ENCODE peak calls at places on chromosomes 3 and 15, in seven cellular contexts. One of them, this sample, is unnamed.

GRCh38 chr3:141735789-141736465 is 2.2 kb upstream of the RNF7 start:
- DNase-seq in CD4-positive, alpha-beta T cell: no peak
- DNase-seq in fibroblast of the aortic adventitia: no peak
- DNase-seq in lower leg skin: no peak
- DNase-seq in Panc1: no peak
- DNase-seq in Peyer's patch: no peak
- DNase-seq in omental fat pad: no peak
- DNase-seq in this sample: no peak

GRCh38 chr15:57220220-57220619 is 156.1 kb upstream of the CGNL1 start:
- DNase-seq in lower leg skin: no peak
- DNase-seq in Peyer's patch: no peak
- DNase-seq in fibroblast of the aortic adventitia: peak
- DNase-seq in omental fat pad: no peak
- DNase-seq in Panc1: no peak
- DNase-seq in CD4-positive, alpha-beta T cell: no peak
- DNase-seq in this sample: no peak

GRCh38 chr15:68379759-68380290 is 52.1 kb downstream of the ITGA11 start:
- DNase-seq in fibroblast of the aortic adventitia: peak
- DNase-seq in lower leg skin: peak
- DNase-seq in Peyer's patch: no peak
- DNase-seq in omental fat pad: no peak
- DNase-seq in CD4-positive, alpha-beta T cell: no peak
- DNase-seq in Panc1: no peak
- DNase-seq in this sample: no peak

GRCh38 chr3:185900228-185900627 is 37.6 kb downstream of the TRA2B start:
- DNase-seq in Peyer's patch: peak
- DNase-seq in lower leg skin: no peak
- DNase-seq in CD4-positive, alpha-beta T cell: no peak
- DNase-seq in fibroblast of the aortic adventitia: peak
- DNase-seq in Panc1: peak
- DNase-seq in omental fat pad: peak
- DNase-seq in this sample: no peak

GRCh38 chr3:101950510-101950909 is 101.2 kb downstream of the NFKBIZ start:
- DNase-seq in CD4-positive, alpha-beta T cell: no peak
- DNase-seq in omental fat pad: no peak
- DNase-seq in Peyer's patch: no peak
- DNase-seq in fibroblast of the aortic adventitia: peak
- DNase-seq in lower leg skin: no peak
- DNase-seq in Panc1: no peak
- DNase-seq in this sample: no peak

GRCh38 chr3:122628567-122628966 is 51.1 kb downstream of the PARP15 start:
- DNase-seq in Panc1: no peak
- DNase-seq in fibroblast of the aortic adventitia: no peak
- DNase-seq in CD4-positive, alpha-beta T cell: no peak
- DNase-seq in omental fat pad: no peak
- DNase-seq in lower leg skin: no peak
- DNase-seq in Peyer's patch: no peak
- DNase-seq in this sample: no peak

GRCh38 chr3:10520118-10520517 is 14.7 kb upstream of the ATP2B2 start:
- DNase-seq in Peyer's patch: no peak
- DNase-seq in fibroblast of the aortic adventitia: no peak
- DNase-seq in omental fat pad: no peak
- DNase-seq in CD4-positive, alpha-beta T cell: no peak
- DNase-seq in lower leg skin: no peak
- DNase-seq in Panc1: no peak
- DNase-seq in this sample: no peak

GRCh38 chr3:188956839-188957489 is 214.8 kb upstream of the TPRG1 start:
- DNase-seq in Panc1: peak
- DNase-seq in omental fat pad: no peak
- DNase-seq in Peyer's patch: no peak
- DNase-seq in fibroblast of the aortic adventitia: peak
- DNase-seq in lower leg skin: no peak
- DNase-seq in CD4-positive, alpha-beta T cell: no peak
- DNase-seq in this sample: no peak

GRCh38 chr3:32848215-32848614 is 30.4 kb downstream of the TRIM71 start:
- DNase-seq in omental fat pad: no peak
- DNase-seq in lower leg skin: no peak
- DNase-seq in Panc1: no peak
- DNase-seq in fibroblast of the aortic adventitia: no peak
- DNase-seq in Peyer's patch: no peak
- DNase-seq in CD4-positive, alpha-beta T cell: no peak
- DNase-seq in this sample: no peak

GRCh38 chr3:129344540-129345220 is 66.0 kb downstream of the HMCES start:
- DNase-seq in CD4-positive, alpha-beta T cell: no peak
- DNase-seq in omental fat pad: no peak
- DNase-seq in fibroblast of the aortic adventitia: no peak
- DNase-seq in Panc1: no peak
- DNase-seq in lower leg skin: no peak
- DNase-seq in Peyer's patch: no peak
- DNase-seq in this sample: no peak

GRCh38 chr15:26971303-26972018 is 480 bp downstream of the GABRG3 start:
- DNase-seq in Panc1: no peak
- DNase-seq in omental fat pad: no peak
- DNase-seq in fibroblast of the aortic adventitia: no peak
- DNase-seq in lower leg skin: no peak
- DNase-seq in CD4-positive, alpha-beta T cell: no peak
- DNase-seq in Peyer's patch: no peak
- DNase-seq in this sample: no peak

GRCh38 chr15:48628832-48629231 is 16.7 kb downstream of the FBN1 start:
- DNase-seq in CD4-positive, alpha-beta T cell: no peak
- DNase-seq in omental fat pad: no peak
- DNase-seq in lower leg skin: no peak
- DNase-seq in Panc1: no peak
- DNase-seq in Peyer's patch: no peak
- DNase-seq in fibroblast of the aortic adventitia: peak
- DNase-seq in this sample: no peak

GRCh38 chr3:13714251-13714916 is 165.5 kb downstream of the FBLN2 start:
- DNase-seq in Peyer's patch: peak
- DNase-seq in Panc1: no peak
- DNase-seq in CD4-positive, alpha-beta T cell: no peak
- DNase-seq in lower leg skin: peak
- DNase-seq in fibroblast of the aortic adventitia: no peak
- DNase-seq in omental fat pad: no peak
- DNase-seq in this sample: peak

GRCh38 chr3:179897241-179897640 is 139.5 kb downstream of the PEX5L start:
- DNase-seq in fibroblast of the aortic adventitia: no peak
- DNase-seq in CD4-positive, alpha-beta T cell: no peak
- DNase-seq in Peyer's patch: no peak
- DNase-seq in lower leg skin: no peak
- DNase-seq in omental fat pad: no peak
- DNase-seq in Panc1: no peak
- DNase-seq in this sample: no peak

GRCh38 chr3:125480656-125481374 is 39.2 kb downstream of the SNX4 start:
- DNase-seq in Peyer's patch: no peak
- DNase-seq in omental fat pad: no peak
- DNase-seq in Panc1: no peak
- DNase-seq in lower leg skin: no peak
- DNase-seq in CD4-positive, alpha-beta T cell: no peak
- DNase-seq in fibroblast of the aortic adventitia: peak
- DNase-seq in this sample: no peak

GRCh38 chr3:71702131-71703024 is 22.8 kb downstream of the EIF4E3 start:
- DNase-seq in fibroblast of the aortic adventitia: no peak
- DNase-seq in omental fat pad: no peak
- DNase-seq in Panc1: no peak
- DNase-seq in lower leg skin: no peak
- DNase-seq in Peyer's patch: no peak
- DNase-seq in CD4-positive, alpha-beta T cell: no peak
- DNase-seq in this sample: no peak

GRCh38 chr3:182861345-182861744 is 68.0 kb downstream of the ATP11B start:
- DNase-seq in CD4-positive, alpha-beta T cell: no peak
- DNase-seq in Panc1: no peak
- DNase-seq in lower leg skin: no peak
- DNase-seq in fibroblast of the aortic adventitia: peak
- DNase-seq in omental fat pad: no peak
- DNase-seq in Peyer's patch: no peak
- DNase-seq in this sample: no peak

GRCh38 chr3:4515896-4516295 is 22.7 kb downstream of the ITPR1 start:
- DNase-seq in Panc1: no peak
- DNase-seq in fibroblast of the aortic adventitia: no peak
- DNase-seq in omental fat pad: no peak
- DNase-seq in lower leg skin: no peak
- DNase-seq in Peyer's patch: no peak
- DNase-seq in CD4-positive, alpha-beta T cell: no peak
- DNase-seq in this sample: no peak

GRCh38 chr15:42973114-42973513 is 52.5 kb upstream of the TTBK2 start:
- DNase-seq in omental fat pad: no peak
- DNase-seq in lower leg skin: no peak
- DNase-seq in Panc1: no peak
- DNase-seq in Peyer's patch: no peak
- DNase-seq in CD4-positive, alpha-beta T cell: no peak
- DNase-seq in fibroblast of the aortic adventitia: no peak
- DNase-seq in this sample: no peak

GRCh38 chr3:56323986-56324420 is 144.3 kb downstream of the ERC2 start:
- DNase-seq in Peyer's patch: no peak
- DNase-seq in fibroblast of the aortic adventitia: peak
- DNase-seq in CD4-positive, alpha-beta T cell: no peak
- DNase-seq in Panc1: no peak
- DNase-seq in omental fat pad: no peak
- DNase-seq in lower leg skin: no peak
- DNase-seq in this sample: no peak

GRCh38 chr3:58521917-58522680 is 14.9 kb downstream of the ACOX2 start:
- DNase-seq in Panc1: no peak
- DNase-seq in lower leg skin: peak
- DNase-seq in omental fat pad: no peak
- DNase-seq in Peyer's patch: no peak
- DNase-seq in CD4-positive, alpha-beta T cell: no peak
- DNase-seq in fibroblast of the aortic adventitia: no peak
- DNase-seq in this sample: no peak

GRCh38 chr15:73872370-73872769 is 994 bp upstream of the TBC1D21 start:
- DNase-seq in Peyer's patch: no peak
- DNase-seq in lower leg skin: peak
- DNase-seq in CD4-positive, alpha-beta T cell: no peak
- DNase-seq in omental fat pad: no peak
- DNase-seq in fibroblast of the aortic adventitia: peak
- DNase-seq in Panc1: no peak
- DNase-seq in this sample: no peak

DNA sequence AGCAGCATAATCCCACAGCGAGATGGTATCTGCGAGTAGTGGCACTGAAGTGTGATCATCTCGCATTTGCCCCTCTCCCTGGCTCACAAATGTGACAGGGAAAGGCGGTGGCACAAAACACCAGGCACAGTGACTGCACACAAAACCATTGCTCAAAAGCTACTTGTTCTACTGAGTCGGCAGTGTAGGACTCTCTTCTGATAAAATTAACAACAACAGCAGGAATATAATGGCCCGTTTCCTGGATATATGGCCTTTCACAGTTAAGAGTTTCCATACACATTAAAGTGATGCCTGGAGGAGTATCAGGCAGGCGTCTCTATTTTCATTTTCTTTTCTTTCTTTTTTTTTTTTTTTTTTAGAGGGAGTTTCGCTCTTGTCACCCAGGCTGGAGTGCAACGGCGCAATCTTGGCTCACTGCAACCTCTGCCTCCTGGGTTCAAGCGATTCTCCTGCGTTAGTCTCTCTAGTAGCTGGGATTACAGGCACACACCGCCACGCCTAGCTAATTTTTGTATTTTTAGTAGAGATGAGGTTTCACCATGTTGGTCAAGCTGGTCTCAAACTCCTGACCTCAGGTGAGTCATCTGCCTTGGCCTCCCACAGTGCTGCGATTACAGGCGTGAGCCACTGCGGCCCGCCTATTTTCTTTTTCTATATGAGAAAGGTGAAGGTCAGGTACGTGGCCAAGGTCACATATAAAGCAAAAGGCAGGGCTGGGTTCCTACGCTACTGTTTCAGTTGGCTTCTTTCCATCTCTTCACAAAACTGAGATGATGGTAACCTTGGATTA is 68.8 kb downstream of the MYO1E start:
- DNase-seq in CD4-positive, alpha-beta T cell: no peak
- DNase-seq in Panc1: no peak
- DNase-seq in Peyer's patch: no peak
- DNase-seq in lower leg skin: peak
- DNase-seq in omental fat pad: no peak
- DNase-seq in fibroblast of the aortic adventitia: no peak
- DNase-seq in this sample: no peak
- TF ChIP-seq CTCF in CD4-positive, alpha-beta T cell: no peak
- TF ChIP-seq CTCF in Panc1: no peak
- TF ChIP-seq CTCF in Peyer's patch: no peak
- TF ChIP-seq CTCF in lower leg skin: no peak
- TF ChIP-seq CTCF in omental fat pad: no peak
- TF ChIP-seq CTCF in fibroblast of the aortic adventitia: no peak
- TF ChIP-seq CTCF in this sample: no peak

DNA sequence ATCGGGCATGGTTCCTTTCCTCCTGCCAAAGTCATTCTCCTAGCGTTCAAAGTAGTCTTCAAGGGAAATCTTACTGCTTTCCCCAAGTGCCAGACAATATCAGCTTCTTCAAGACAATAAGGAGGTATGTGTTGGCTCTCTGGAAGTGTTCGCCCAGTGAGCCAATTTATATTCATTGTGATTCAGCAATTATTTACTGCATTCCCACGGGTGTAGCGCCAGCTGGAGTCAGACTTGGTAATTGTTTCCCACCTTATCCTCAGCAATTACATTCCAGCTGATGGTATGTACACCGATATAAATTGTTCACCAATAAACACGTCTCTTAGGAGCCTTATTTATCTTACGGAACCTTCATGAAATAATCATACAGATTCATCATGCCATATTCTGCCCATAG is 103.6 kb upstream of the CTNNB1 start:
- DNase-seq in CD4-positive, alpha-beta T cell: no peak
- DNase-seq in Panc1: no peak
- DNase-seq in Peyer's patch: no peak
- DNase-seq in omental fat pad: no peak
- DNase-seq in fibroblast of the aortic adventitia: no peak
- DNase-seq in lower leg skin: no peak
- DNase-seq in this sample: no peak
- TF ChIP-seq CTCF in CD4-positive, alpha-beta T cell: no peak
- TF ChIP-seq CTCF in Panc1: no peak
- TF ChIP-seq CTCF in Peyer's patch: no peak
- TF ChIP-seq CTCF in omental fat pad: no peak
- TF ChIP-seq CTCF in fibroblast of the aortic adventitia: no peak
- TF ChIP-seq CTCF in lower leg skin: no peak
- TF ChIP-seq CTCF in this sample: no peak

DNA sequence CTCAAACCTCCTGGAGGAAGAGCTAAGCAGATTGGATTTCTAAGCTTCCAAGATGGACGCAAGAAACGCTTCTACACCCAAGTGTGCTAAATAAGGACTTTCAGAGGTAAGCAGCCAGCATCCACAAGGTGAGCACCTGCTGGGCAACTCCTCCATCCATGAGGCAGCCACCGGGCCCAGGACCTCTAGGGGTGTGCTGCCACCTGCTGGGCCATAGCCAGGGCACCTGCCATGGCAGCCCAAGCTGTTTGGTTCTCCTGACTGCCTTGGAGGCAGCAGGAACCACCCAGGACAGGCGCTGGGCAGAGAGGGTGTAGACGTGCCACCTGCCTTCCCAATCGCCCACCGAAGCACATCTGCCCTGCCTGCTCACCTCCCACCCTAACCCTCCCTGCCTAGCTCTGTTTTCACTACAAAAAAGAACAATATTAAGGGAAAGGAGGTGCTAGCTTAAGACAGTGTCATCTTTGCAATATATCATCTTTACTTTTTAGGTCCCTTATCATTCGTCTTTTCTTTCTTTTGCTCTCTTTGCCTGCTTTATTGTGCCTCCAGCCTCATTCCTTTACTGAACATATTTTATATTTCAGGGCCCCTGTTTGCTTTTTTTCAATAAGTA is 12.9 kb downstream of the C15orf62 start:
- DNase-seq in Panc1: peak
- DNase-seq in omental fat pad: no peak
- DNase-seq in lower leg skin: peak
- DNase-seq in fibroblast of the aortic adventitia: no peak
- DNase-seq in Peyer's patch: peak
- DNase-seq in CD4-positive, alpha-beta T cell: peak
- DNase-seq in this sample: peak
- TF ChIP-seq CTCF in Panc1: peak
- TF ChIP-seq CTCF in omental fat pad: no peak
- TF ChIP-seq CTCF in lower leg skin: peak
- TF ChIP-seq CTCF in fibroblast of the aortic adventitia: peak
- TF ChIP-seq CTCF in Peyer's patch: peak
- TF ChIP-seq CTCF in CD4-positive, alpha-beta T cell: peak
- TF ChIP-seq CTCF in this sample: no peak

GRCh38 chr3:45035441-45036301 is 9.6 kb downstream of the CLEC3B start:
- DNase-seq in CD4-positive, alpha-beta T cell: peak
- DNase-seq in omental fat pad: no peak
- DNase-seq in lower leg skin: peak
- DNase-seq in Panc1: no peak
- DNase-seq in fibroblast of the aortic adventitia: peak
- DNase-seq in Peyer's patch: peak
- DNase-seq in this sample: no peak
- TF ChIP-seq CTCF in CD4-positive, alpha-beta T cell: no peak
- TF ChIP-seq CTCF in omental fat pad: no peak
- TF ChIP-seq CTCF in lower leg skin: no peak
- TF ChIP-seq CTCF in Panc1: no peak
- TF ChIP-seq CTCF in fibroblast of the aortic adventitia: no peak
- TF ChIP-seq CTCF in Peyer's patch: no peak
- TF ChIP-seq CTCF in this sample: no peak

This sample was measured in activated B cell treated with CpG ODN at 0.5 μM for 24 hours.